ENCODE peak calls at places on chromosome 15, in eight cellular contexts. Z is HTR-8/SVneo; F is RPMI7951; R is NCI-H1417; H is neuronal stem cell; U is stimulated activated CD8-positive, alpha-beta memory T cell treated with anti-CD3 and anti-CD28 coated beads, Interleukin-4, amount 100 ng/mL, for 24 hours; Q is SJCRH30; A is A549. P is an unnamed sample.

GRCh38 chr15:65082303-65082958 is 5.9 kb downstream of the KBTBD13 start:
- DNase-seq in R (peak), H (no peak), A (no peak), Z (no peak), Q (peak), U (no peak), F (no peak), P (no peak)

GRCh38 chr15:24766511-24767133 is 91.0 kb downstream of the NPAP1 start:
- DNase-seq in A (no peak), Q (no peak), U (no peak), Z (no peak), F (no peak), R (no peak), H (no peak), P (no peak)

GRCh38 chr15:89803941-89804800 is 10.5 kb downstream of the ANPEP start:
- DNase-seq in Z (no peak), Q (no peak), F (no peak), H (no peak), R (no peak), U (no peak), A (no peak), P (no peak)

GRCh38 chr15:41279535-41280283 is 48.6 kb downstream of the CHP1 start:
- DNase-seq in R (no peak), Q (no peak), Z (no peak), H (no peak), A (no peak), U (no peak), F (no peak), P (no peak)

GRCh38 chr15:74322558-74323180 is 44.8 kb downstream of the CYP11A1 start:
- DNase-seq in Z (peak), Q (peak), H (no peak), R (peak), A (peak), F (peak), U (peak), P (no peak)

GRCh38 chr15:67093146-67093874 is 27.9 kb downstream of the SMAD3 start:
- DNase-seq in R (no peak), Q (no peak), U (no peak), Z (no peak), A (no peak), H (no peak), F (no peak), P (no peak)

GRCh38 chr15:58399737-58400136 is 32.1 kb upstream of the LIPC start:
- DNase-seq in U (no peak), Z (no peak), A (no peak), F (no peak), Q (no peak), H (no peak), R (no peak), P (no peak)

GRCh38 chr15:71294636-71295241 is 179.5 kb downstream of the THSD4 start:
- DNase-seq in R (no peak), H (no peak), F (peak), U (no peak), A (peak), Z (peak), Q (no peak), P (peak)

GRCh38 chr15:83475551-83475950 is 28.4 kb downstream of the SH3GL3 start:
- DNase-seq in F (peak), A (no peak), U (no peak), H (peak), Q (peak), Z (peak), R (no peak), P (peak)

GRCh38 chr15:79030470-79030869 is 60.1 kb downstream of the RASGRF1 start:
- DNase-seq in H (no peak), F (no peak), U (no peak), A (no peak), R (no peak), Z (no peak), Q (no peak), P (no peak)

GRCh38 chr15:31328999-31329639 is 2.5 kb downstream of the KLF13 start:
- DNase-seq in Z (no peak), A (no peak), Q (no peak), R (peak), F (no peak), U (no peak), H (no peak), P (no peak)

GRCh38 chr15:69973102-69973714 is 124.5 kb downstream of the TLE3 start:
- DNase-seq in A (peak), Z (peak), Q (peak), R (no peak), H (no peak), F (peak), U (no peak), P (peak)

GRCh38 chr15:36877796-36878744 is 222.3 kb downstream of the MEIS2 start:
- DNase-seq in F (no peak), H (peak), A (no peak), Z (no peak), R (no peak), Q (no peak), U (no peak), P (no peak)

GRCh38 chr15:35305031-35305555 is 220.0 kb upstream of the NANOGP8 start:
- DNase-seq in H (no peak), Z (no peak), U (no peak), Q (no peak), R (no peak), F (no peak), A (no peak), P (no peak)

GRCh38 chr15:48096813-48097212 is 24.0 kb upstream of the SLC24A5 start:
- DNase-seq in U (no peak), R (no peak), H (no peak), Z (peak), Q (no peak), F (peak), A (no peak), P (peak)

GRCh38 chr15:40992825-40993224 is 39.6 kb downstream of the CHAC1 start:
- DNase-seq in Z (no peak), R (no peak), A (no peak), H (no peak), Q (no peak), F (no peak), U (no peak), P (no peak)

P was measured in foreskin keratinocyte.